ENCODE peak calls at places on chromosomes 4 and X, in nine cellular contexts. One of them, this sample, is unnamed.

GRCh38 chr4:156538651-156539285 is 432.8 kb downstream of the PDGFC start:
- DNase-seq in EL: no peak
- DNase-seq in dermis microvascular lymphatic vessel endothelial cell: no peak
- DNase-seq in fibroblast of lung: no peak
- DNase-seq in omental fat pad: no peak
- DNase-seq in endothelial cell: no peak
- DNase-seq in lower lobe of right lung: no peak
- DNase-seq in stimulated activated CD4-positive, alpha-beta T cell treated with anti-CD3 and anti-CD28 coated beads, Interleukin-2, amount 100 ng/mL, for 48 hours: no peak
- DNase-seq in NCI-H2081: peak; percentile 4
- DNase-seq in this sample: no peak

GRCh38 chr4:98470831-98471230 is 187.6 kb downstream of the TSPAN5 start:
- DNase-seq in stimulated activated CD4-positive, alpha-beta T cell treated with anti-CD3 and anti-CD28 coated beads, Interleukin-2, amount 100 ng/mL, for 48 hours: no peak
- DNase-seq in endothelial cell: no peak
- DNase-seq in fibroblast of lung: peak; percentile 97
- DNase-seq in dermis microvascular lymphatic vessel endothelial cell: no peak
- DNase-seq in NCI-H2081: no peak
- DNase-seq in EL: peak; percentile 86
- DNase-seq in lower lobe of right lung: no peak
- DNase-seq in omental fat pad: no peak
- DNase-seq in this sample: no peak

GRCh38 chr4:8189551-8190466 is 9.3 kb upstream of the SH3TC1 start:
- DNase-seq in stimulated activated CD4-positive, alpha-beta T cell treated with anti-CD3 and anti-CD28 coated beads, Interleukin-2, amount 100 ng/mL, for 48 hours: no peak
- DNase-seq in omental fat pad: no peak
- DNase-seq in EL: no peak
- DNase-seq in NCI-H2081: no peak
- DNase-seq in endothelial cell: no peak
- DNase-seq in fibroblast of lung: no peak
- DNase-seq in dermis microvascular lymphatic vessel endothelial cell: no peak
- DNase-seq in lower lobe of right lung: peak; percentile 53
- DNase-seq in this sample: no peak

GRCh38 chr4:36624030-36624429 is 342.6 kb downstream of the DTHD1 start:
- DNase-seq in NCI-H2081: no peak
- DNase-seq in lower lobe of right lung: no peak
- DNase-seq in fibroblast of lung: no peak
- DNase-seq in endothelial cell: no peak
- DNase-seq in EL: no peak
- DNase-seq in stimulated activated CD4-positive, alpha-beta T cell treated with anti-CD3 and anti-CD28 coated beads, Interleukin-2, amount 100 ng/mL, for 48 hours: no peak
- DNase-seq in dermis microvascular lymphatic vessel endothelial cell: no peak
- DNase-seq in omental fat pad: no peak
- DNase-seq in this sample: no peak

GRCh38 chr4:83618431-83618830 is 82.5 kb downstream of the GPAT3 start:
- DNase-seq in stimulated activated CD4-positive, alpha-beta T cell treated with anti-CD3 and anti-CD28 coated beads, Interleukin-2, amount 100 ng/mL, for 48 hours: no peak
- DNase-seq in dermis microvascular lymphatic vessel endothelial cell: peak; percentile 70
- DNase-seq in lower lobe of right lung: no peak
- DNase-seq in EL: peak; percentile 85
- DNase-seq in endothelial cell: no peak
- DNase-seq in NCI-H2081: no peak
- DNase-seq in fibroblast of lung: peak; percentile 87
- DNase-seq in omental fat pad: no peak
- DNase-seq in this sample: no peak

GRCh38 chrX:747176-747575 is 116.6 kb downstream of the SHOX start:
- DNase-seq in fibroblast of lung: no peak
- DNase-seq in omental fat pad: no peak
- DNase-seq in NCI-H2081: no peak
- DNase-seq in dermis microvascular lymphatic vessel endothelial cell: no peak
- DNase-seq in lower lobe of right lung: no peak
- DNase-seq in stimulated activated CD4-positive, alpha-beta T cell treated with anti-CD3 and anti-CD28 coated beads, Interleukin-2, amount 100 ng/mL, for 48 hours: no peak
- DNase-seq in endothelial cell: no peak
- DNase-seq in EL: no peak
- DNase-seq in this sample: no peak

GRCh38 chr4:53601251-53601764 is 10.0 kb upstream of the LNX1 start:
- DNase-seq in endothelial cell: peak; percentile 24
- DNase-seq in stimulated activated CD4-positive, alpha-beta T cell treated with anti-CD3 and anti-CD28 coated beads, Interleukin-2, amount 100 ng/mL, for 48 hours: no peak
- DNase-seq in fibroblast of lung: no peak
- DNase-seq in omental fat pad: no peak
- DNase-seq in lower lobe of right lung: no peak
- DNase-seq in NCI-H2081: peak; percentile 95
- DNase-seq in EL: peak; percentile 25
- DNase-seq in dermis microvascular lymphatic vessel endothelial cell: peak; percentile 49
- DNase-seq in this sample: no peak

GRCh38 chr4:2396781-2397368 is 21.6 kb downstream of the ZFYVE28 start:
- DNase-seq in dermis microvascular lymphatic vessel endothelial cell: no peak
- DNase-seq in fibroblast of lung: no peak
- DNase-seq in NCI-H2081: no peak
- DNase-seq in stimulated activated CD4-positive, alpha-beta T cell treated with anti-CD3 and anti-CD28 coated beads, Interleukin-2, amount 100 ng/mL, for 48 hours: no peak
- DNase-seq in lower lobe of right lung: no peak
- DNase-seq in endothelial cell: no peak
- DNase-seq in omental fat pad: no peak
- DNase-seq in EL: no peak
- DNase-seq in this sample: no peak

GRCh38 chrX:15525664-15526416 is 25.2 kb downstream of the BMX start:
- DNase-seq in omental fat pad: no peak
- DNase-seq in lower lobe of right lung: no peak
- DNase-seq in NCI-H2081: peak; percentile 52
- DNase-seq in dermis microvascular lymphatic vessel endothelial cell: peak; percentile 29
- DNase-seq in EL: no peak
- DNase-seq in stimulated activated CD4-positive, alpha-beta T cell treated with anti-CD3 and anti-CD28 coated beads, Interleukin-2, amount 100 ng/mL, for 48 hours: no peak
- DNase-seq in endothelial cell: no peak
- DNase-seq in fibroblast of lung: no peak
- DNase-seq in this sample: no peak

GRCh38 chr4:4415806-4416805 is 29.2 kb downstream of the NSG1 start:
- DNase-seq in EL: no peak
- DNase-seq in fibroblast of lung: no peak
- DNase-seq in stimulated activated CD4-positive, alpha-beta T cell treated with anti-CD3 and anti-CD28 coated beads, Interleukin-2, amount 100 ng/mL, for 48 hours: no peak
- DNase-seq in dermis microvascular lymphatic vessel endothelial cell: no peak
- DNase-seq in omental fat pad: no peak
- DNase-seq in NCI-H2081: no peak
- DNase-seq in lower lobe of right lung: peak; percentile 20
- DNase-seq in endothelial cell: no peak
- DNase-seq in this sample: no peak

GRCh38 chr4:78337621-78338020 is 213.9 kb upstream of the ANXA3 start:
- DNase-seq in endothelial cell: no peak
- DNase-seq in dermis microvascular lymphatic vessel endothelial cell: no peak
- DNase-seq in omental fat pad: no peak
- DNase-seq in lower lobe of right lung: no peak
- DNase-seq in EL: no peak
- DNase-seq in NCI-H2081: no peak
- DNase-seq in stimulated activated CD4-positive, alpha-beta T cell treated with anti-CD3 and anti-CD28 coated beads, Interleukin-2, amount 100 ng/mL, for 48 hours: no peak
- DNase-seq in fibroblast of lung: no peak
- DNase-seq in this sample: no peak

GRCh38 chrX:45794323-45794994 is 593.8 kb upstream of the DIPK2B start:
- DNase-seq in dermis microvascular lymphatic vessel endothelial cell: no peak
- DNase-seq in stimulated activated CD4-positive, alpha-beta T cell treated with anti-CD3 and anti-CD28 coated beads, Interleukin-2, amount 100 ng/mL, for 48 hours: no peak
- DNase-seq in lower lobe of right lung: no peak
- DNase-seq in EL: peak; percentile 30
- DNase-seq in endothelial cell: no peak
- DNase-seq in NCI-H2081: no peak
- DNase-seq in omental fat pad: no peak
- DNase-seq in fibroblast of lung: no peak
- DNase-seq in this sample: no peak

GRCh38 chr4:677431-678293 is 3.3 kb downstream of the MYL5 start:
- DNase-seq in NCI-H2081: peak; percentile 47
- DNase-seq in omental fat pad: no peak
- DNase-seq in endothelial cell: peak; percentile 5
- DNase-seq in lower lobe of right lung: peak; percentile 59
- DNase-seq in EL: no peak
- DNase-seq in fibroblast of lung: no peak
- DNase-seq in dermis microvascular lymphatic vessel endothelial cell: no peak
- DNase-seq in stimulated activated CD4-positive, alpha-beta T cell treated with anti-CD3 and anti-CD28 coated beads, Interleukin-2, amount 100 ng/mL, for 48 hours: no peak
- DNase-seq in this sample: no peak

GRCh38 chr4:94000559-94000958 is 172.0 kb downstream of the ATOH1 start:
- DNase-seq in omental fat pad: no peak
- DNase-seq in stimulated activated CD4-positive, alpha-beta T cell treated with anti-CD3 and anti-CD28 coated beads, Interleukin-2, amount 100 ng/mL, for 48 hours: no peak
- DNase-seq in NCI-H2081: no peak
- DNase-seq in lower lobe of right lung: no peak
- DNase-seq in EL: no peak
- DNase-seq in dermis microvascular lymphatic vessel endothelial cell: no peak
- DNase-seq in fibroblast of lung: no peak
- DNase-seq in endothelial cell: no peak
- DNase-seq in this sample: no peak

GRCh38 chrX:42714981-42715688 is 62.8 kb downstream of the PPP1R2C start:
- DNase-seq in NCI-H2081: peak; percentile 39
- DNase-seq in stimulated activated CD4-positive, alpha-beta T cell treated with anti-CD3 and anti-CD28 coated beads, Interleukin-2, amount 100 ng/mL, for 48 hours: peak; percentile 5
- DNase-seq in EL: no peak
- DNase-seq in endothelial cell: peak; percentile 41
- DNase-seq in lower lobe of right lung: peak; percentile 69
- DNase-seq in omental fat pad: no peak
- DNase-seq in fibroblast of lung: peak; percentile 59
- DNase-seq in dermis microvascular lymphatic vessel endothelial cell: peak; percentile 12
- DNase-seq in this sample: no peak

GRCh38 chr4:184170996-184171395 is 46.7 kb downstream of the ENPP6 start:
- DNase-seq in omental fat pad: no peak
- DNase-seq in dermis microvascular lymphatic vessel endothelial cell: no peak
- DNase-seq in endothelial cell: no peak
- DNase-seq in fibroblast of lung: peak; percentile 72
- DNase-seq in EL: peak; percentile 44
- DNase-seq in stimulated activated CD4-positive, alpha-beta T cell treated with anti-CD3 and anti-CD28 coated beads, Interleukin-2, amount 100 ng/mL, for 48 hours: no peak
- DNase-seq in NCI-H2081: no peak
- DNase-seq in lower lobe of right lung: no peak
- DNase-seq in this sample: no peak

GRCh38 chr4:2526559-2526958 is 9.9 kb upstream of the FAM193A start:
- DNase-seq in stimulated activated CD4-positive, alpha-beta T cell treated with anti-CD3 and anti-CD28 coated beads, Interleukin-2, amount 100 ng/mL, for 48 hours: no peak
- DNase-seq in omental fat pad: no peak
- DNase-seq in endothelial cell: no peak
- DNase-seq in dermis microvascular lymphatic vessel endothelial cell: no peak
- DNase-seq in lower lobe of right lung: no peak
- DNase-seq in EL: no peak
- DNase-seq in fibroblast of lung: no peak
- DNase-seq in NCI-H2081: no peak
- DNase-seq in this sample: no peak

GRCh38 chr4:132383571-132384199 is 765.4 kb upstream of the PCDH10 start:
- DNase-seq in fibroblast of lung: peak; percentile 28
- DNase-seq in endothelial cell: no peak
- DNase-seq in EL: peak; percentile 10
- DNase-seq in stimulated activated CD4-positive, alpha-beta T cell treated with anti-CD3 and anti-CD28 coated beads, Interleukin-2, amount 100 ng/mL, for 48 hours: no peak
- DNase-seq in dermis microvascular lymphatic vessel endothelial cell: no peak
- DNase-seq in NCI-H2081: no peak
- DNase-seq in lower lobe of right lung: no peak
- DNase-seq in omental fat pad: no peak
- DNase-seq in this sample: no peak

GRCh38 chrX:141405486-141405877 is 163.2 kb upstream of the SPANXC start:
- DNase-seq in dermis microvascular lymphatic vessel endothelial cell: peak; percentile 23
- DNase-seq in EL: peak; percentile 27
- DNase-seq in lower lobe of right lung: no peak
- DNase-seq in stimulated activated CD4-positive, alpha-beta T cell treated with anti-CD3 and anti-CD28 coated beads, Interleukin-2, amount 100 ng/mL, for 48 hours: no peak
- DNase-seq in omental fat pad: no peak
- DNase-seq in NCI-H2081: no peak
- DNase-seq in endothelial cell: no peak
- DNase-seq in fibroblast of lung: peak; percentile 48
- DNase-seq in this sample: no peak

GRCh38 chr4:103091601-103092223 is 7.9 kb downstream of the BDH2 start:
- DNase-seq in NCI-H2081: peak; percentile 50
- DNase-seq in stimulated activated CD4-positive, alpha-beta T cell treated with anti-CD3 and anti-CD28 coated beads, Interleukin-2, amount 100 ng/mL, for 48 hours: peak; percentile 35
- DNase-seq in lower lobe of right lung: no peak
- DNase-seq in dermis microvascular lymphatic vessel endothelial cell: peak; percentile 66
- DNase-seq in endothelial cell: peak; percentile 34
- DNase-seq in omental fat pad: no peak
- DNase-seq in fibroblast of lung: peak; percentile 56
- DNase-seq in EL: peak; percentile 71
- DNase-seq in this sample: no peak

GRCh38 chr4:41281038-41281634 is 24.4 kb downstream of the UCHL1 start:
- DNase-seq in lower lobe of right lung: no peak
- DNase-seq in stimulated activated CD4-positive, alpha-beta T cell treated with anti-CD3 and anti-CD28 coated beads, Interleukin-2, amount 100 ng/mL, for 48 hours: peak; percentile 24
- DNase-seq in endothelial cell: peak; percentile 67
- DNase-seq in EL: peak; percentile 85
- DNase-seq in omental fat pad: no peak
- DNase-seq in NCI-H2081: peak; percentile 89
- DNase-seq in dermis microvascular lymphatic vessel endothelial cell: peak; percentile 85
- DNase-seq in fibroblast of lung: peak; percentile 59
- DNase-seq in this sample: peak; percentile 31

GRCh38 chr4:8312069-8312445 is 42.5 kb downstream of the HTRA3 start:
- DNase-seq in NCI-H2081: no peak
- DNase-seq in stimulated activated CD4-positive, alpha-beta T cell treated with anti-CD3 and anti-CD28 coated beads, Interleukin-2, amount 100 ng/mL, for 48 hours: no peak
- DNase-seq in lower lobe of right lung: no peak
- DNase-seq in EL: no peak
- DNase-seq in endothelial cell: no peak
- DNase-seq in fibroblast of lung: no peak
- DNase-seq in dermis microvascular lymphatic vessel endothelial cell: no peak
- DNase-seq in omental fat pad: no peak
- DNase-seq in this sample: no peak

GRCh38 chrX:34918856-34919255 is 23.7 kb upstream of the FAM47B start:
- DNase-seq in lower lobe of right lung: no peak
- DNase-seq in NCI-H2081: peak; percentile 54
- DNase-seq in endothelial cell: peak; percentile 23
- DNase-seq in omental fat pad: no peak
- DNase-seq in fibroblast of lung: peak; percentile 57
- DNase-seq in stimulated activated CD4-positive, alpha-beta T cell treated with anti-CD3 and anti-CD28 coated beads, Interleukin-2, amount 100 ng/mL, for 48 hours: no peak
- DNase-seq in dermis microvascular lymphatic vessel endothelial cell: peak; percentile 51
- DNase-seq in EL: peak; percentile 65
- DNase-seq in this sample: no peak

GRCh38 chr4:182562350-182562749 is 319.1 kb downstream of the TENM3 start:
- DNase-seq in endothelial cell: no peak
- DNase-seq in lower lobe of right lung: no peak
- DNase-seq in omental fat pad: no peak
- DNase-seq in fibroblast of lung: no peak
- DNase-seq in dermis microvascular lymphatic vessel endothelial cell: no peak
- DNase-seq in EL: no peak
- DNase-seq in NCI-H2081: no peak
- DNase-seq in stimulated activated CD4-positive, alpha-beta T cell treated with anti-CD3 and anti-CD28 coated beads, Interleukin-2, amount 100 ng/mL, for 48 hours: no peak
- DNase-seq in this sample: no peak

GRCh38 chr4:150126880-150127236 is 48.6 kb downstream of the DCLK2 start:
- DNase-seq in NCI-H2081: no peak
- DNase-seq in endothelial cell: no peak
- DNase-seq in lower lobe of right lung: no peak
- DNase-seq in fibroblast of lung: peak; percentile 88
- DNase-seq in omental fat pad: no peak
- DNase-seq in stimulated activated CD4-positive, alpha-beta T cell treated with anti-CD3 and anti-CD28 coated beads, Interleukin-2, amount 100 ng/mL, for 48 hours: no peak
- DNase-seq in dermis microvascular lymphatic vessel endothelial cell: peak; percentile 9
- DNase-seq in EL: peak; percentile 79
- DNase-seq in this sample: no peak

GRCh38 chrX:140034916-140035315 is 69.6 kb upstream of the CXorf66 start:
- DNase-seq in stimulated activated CD4-positive, alpha-beta T cell treated with anti-CD3 and anti-CD28 coated beads, Interleukin-2, amount 100 ng/mL, for 48 hours: no peak
- DNase-seq in fibroblast of lung: no peak
- DNase-seq in endothelial cell: no peak
- DNase-seq in lower lobe of right lung: no peak
- DNase-seq in NCI-H2081: no peak
- DNase-seq in omental fat pad: no peak
- DNase-seq in EL: peak; percentile 0
- DNase-seq in dermis microvascular lymphatic vessel endothelial cell: peak; percentile 0
- DNase-seq in this sample: no peak

This sample was measured in GM12892.